ENCODE peak calls at places on chromosomes 4 and X, in five cellular contexts. A, I, Q, W and D are unnamed samples.

GRCh38 chrX:107712231-107713204 is 63.1 kb downstream of the TSC22D3 start:
- DNase-seq in A (peak; percentile 68), I (no peak), Q (no peak), W (no peak), D (no peak)

GRCh38 chr4:38902695-38903094 is 35.1 kb downstream of the FAM114A1 start:
- DNase-seq in A (no peak), I (no peak), Q (no peak), W (no peak), D (no peak)

GRCh38 chrX:3811331-3812311 is 98.2 kb upstream of the PRKX start:
- DNase-seq in A (peak; percentile 66), I (no peak), Q (peak; percentile 16), W (peak; percentile 57), D (peak; percentile 19)

GRCh38 chrX:39877919-39878318 is 219.8 kb downstream of the BCOR start:
- DNase-seq in A (no peak), I (no peak), Q (peak; percentile 30), W (no peak), D (no peak)

GRCh38 chrX:19579485-19579884 is 64.2 kb upstream of the MAP3K15 start:
- DNase-seq in A (no peak), I (no peak), Q (no peak), W (no peak), D (no peak)

GRCh38 chr4:100799767-100800539 is 282.1 kb upstream of the EMCN start:
- DNase-seq in A (no peak), I (no peak), Q (no peak), W (no peak), D (no peak)

GRCh38 chrX:46404774-46405173 is 140.4 kb downstream of the ZNF674 start:
- DNase-seq in A (no peak), I (no peak), Q (no peak), W (no peak), D (no peak)

GRCh38 chr4:185381794-185382193 is 13.9 kb downstream of the LRP2BP start:
- DNase-seq in A (no peak), I (no peak), Q (no peak), W (no peak), D (no peak)

GRCh38 chr4:109985993-109986640 is 73.4 kb downstream of the EGF start:
- DNase-seq in A (no peak), I (no peak), Q (no peak), W (no peak), D (no peak)

GRCh38 chr4:102263024-102263787 is 82.1 kb downstream of the SLC39A8 start:
- DNase-seq in A (no peak), I (no peak), Q (peak; percentile 32), W (peak; percentile 47), D (peak; percentile 72)

GRCh38 chr4:139642364-139642763 is 23.3 kb upstream of the MGST2 start:
- DNase-seq in A (no peak), I (no peak), Q (no peak), W (no peak), D (no peak)

GRCh38 chrX:20128678-20129077 is 12.0 kb upstream of the MAP7D2 start:
- DNase-seq in A (no peak), I (no peak), Q (no peak), W (no peak), D (no peak)

GRCh38 chr4:62531250-62531649 is 1331.1 kb downstream of the ADGRL3 start:
- DNase-seq in A (no peak), I (no peak), Q (no peak), W (no peak), D (no peak)

GRCh38 chr4:158316264-158316663 is 106.0 kb downstream of the TMEM144 start:
- DNase-seq in A (no peak), I (no peak), Q (no peak), W (no peak), D (no peak)

GRCh38 chr4:74266081-74266480 is 42.2 kb upstream of the EPGN start:
- DNase-seq in A (no peak), I (no peak), Q (no peak), W (no peak), D (no peak)

GRCh38 chr4:169689681-169690080 is 68.1 kb downstream of the HPF1 start:
- DNase-seq in A (no peak), I (no peak), Q (no peak), W (no peak), D (no peak)

GRCh38 chrX:71910526-71911022 is at the start of gene NHSL2:
- DNase-seq in A (no peak), I (no peak), Q (peak; percentile 4), W (no peak), D (no peak)

GRCh38 chrX:14039344-14039743 is 9.7 kb upstream of the GEMIN8 start:
- DNase-seq in A (peak; percentile 59), I (peak; percentile 15), Q (peak; percentile 31), W (peak; percentile 72), D (no peak)

GRCh38 chr4:148376151-148376550 is 66.1 kb downstream of the NR3C2 start:
- DNase-seq in A (peak; percentile 62), I (no peak), Q (no peak), W (no peak), D (peak; percentile 62)

GRCh38 chr4:181987392-181987791 is 255.8 kb upstream of the TENM3 start:
- DNase-seq in A (no peak), I (no peak), Q (no peak), W (no peak), D (no peak)